ENCODE peak calls at places on chromosomes 3 and 15, in seven cellular contexts. P is H7, Y is IMR-90, F is small intestine, X is HFF-Myc, L is fibroblast of mammary gland, N is fibroblast of pulmonary artery. Q is an unnamed sample.
A peak's percentile ranks its signal among the peaks of the same experiment; 100 is the strongest.

GRCh38 chr3:186382217-186382885 is 20.3 kb upstream of the DGKG start:
- DNase-seq in Y (no peak), P (no peak), N (no peak), L (no peak), X (no peak), F (peak; percentile 20), Q (no peak)

GRCh38 chr15:29670266-29670665 is 152.0 kb downstream of the TJP1 start:
- DNase-seq in X (no peak), F (no peak), N (no peak), L (no peak), P (no peak), Y (no peak), Q (no peak)

GRCh38 chr3:14506626-14507344 is 33.4 kb downstream of the GRIP2 start:
- DNase-seq in X (no peak), Y (no peak), P (no peak), F (no peak), L (no peak), N (no peak), Q (no peak)

GRCh38 chr3:19110335-19110734 is 38.0 kb upstream of the KCNH8 start:
- DNase-seq in P (no peak), X (no peak), F (no peak), Y (no peak), N (no peak), L (no peak), Q (no peak)

GRCh38 chr3:10941972-10942371 is 50.6 kb upstream of the SLC6A1 start:
- DNase-seq in Y (no peak), P (peak; percentile 73), X (no peak), N (no peak), L (peak; percentile 10), F (no peak), Q (no peak)

GRCh38 chr3:30526031-30526430 is 80.4 kb upstream of the TGFBR2 start:
- DNase-seq in L (no peak), X (no peak), F (no peak), Y (no peak), N (no peak), P (no peak), Q (no peak)

GRCh38 chr3:12681586-12682371 is 17.9 kb upstream of the RAF1 start:
- DNase-seq in F (no peak), Y (peak; percentile 78), P (no peak), L (peak; percentile 79), X (no peak), N (peak; percentile 84), Q (no peak)

GRCh38 chr3:21462151-21462550 is 288.9 kb downstream of the ZNF385D start:
- DNase-seq in Y (no peak), F (no peak), X (no peak), N (no peak), P (no peak), L (peak; percentile 36), Q (no peak)

GRCh38 chr3:33425456-33425855 is 14.7 kb downstream of the UBP1 start:
- DNase-seq in P (no peak), F (no peak), N (no peak), L (no peak), Y (no peak), X (no peak), Q (no peak)

GRCh38 chr3:123412076-123412475 is 36.8 kb downstream of the ADCY5 start:
- DNase-seq in Y (no peak), L (no peak), P (peak; percentile 79), X (no peak), N (no peak), F (no peak), Q (no peak)

GRCh38 chr3:31565288-31565687 is 32.6 kb downstream of the STT3B start:
- DNase-seq in F (no peak), N (peak; percentile 66), L (no peak), P (no peak), Y (no peak), X (no peak), Q (no peak)

GRCh38 chr3:14431556-14431927 is 29.1 kb downstream of the SLC6A6 start:
- DNase-seq in F (no peak), Y (no peak), P (peak; percentile 78), N (no peak), X (no peak), L (no peak), Q (no peak)

GRCh38 chr3:117278424-117279190 is 569.0 kb downstream of the TUSC7 start:
- DNase-seq in Y (peak; percentile 33), L (peak; percentile 39), N (peak; percentile 1), F (peak; percentile 87), X (peak; percentile 1), P (no peak), Q (no peak)

GRCh38 chr3:167983583-167983982 is 112.1 kb downstream of the GOLIM4 start:
- DNase-seq in Y (no peak), L (no peak), P (no peak), X (no peak), N (no peak), F (peak; percentile 17), Q (no peak)

GRCh38 chr3:66593978-66594377 is 93.2 kb upstream of the LRIG1 start:
- DNase-seq in L (peak; percentile 86), N (peak; percentile 76), F (no peak), P (no peak), X (peak; percentile 52), Y (peak; percentile 99), Q (peak; percentile 85)

GRCh38 chr3:15682766-15683165 is 81.2 kb downstream of the BTD start:
- DNase-seq in X (no peak), F (no peak), L (peak; percentile 34), P (no peak), N (peak; percentile 77), Y (peak; percentile 57), Q (no peak)

GRCh38 chr15:63712828-63713520 is 115.8 kb downstream of the FBXL22 start:
- DNase-seq in Y (no peak), L (no peak), F (no peak), P (no peak), N (no peak), X (no peak), Q (no peak)

GRCh38 chr3:193933451-193933850 is 202.5 kb upstream of the HES1 start:
- DNase-seq in F (no peak), N (no peak), L (no peak), Y (no peak), P (no peak), X (no peak), Q (no peak)

GRCh38 chr15:68187559-68187958 is 17.6 kb downstream of the CALML4 start:
- DNase-seq in Y (peak; percentile 88), N (peak; percentile 93), F (peak; percentile 81), L (peak; percentile 90), X (peak; percentile 77), P (no peak), Q (peak; percentile 80)

GRCh38 chr15:101329867-101330380 is 34.9 kb upstream of the SNRPA1 start:
- DNase-seq in N (no peak), F (no peak), P (no peak), L (no peak), X (no peak), Y (no peak), Q (no peak)

GRCh38 chr15:76342382-76343201 is 6.0 kb downstream of the ISL2 start:
- DNase-seq in Y (no peak), N (no peak), P (peak; percentile 96), F (peak; percentile 44), X (no peak), L (no peak), Q (no peak)

GRCh38 chr3:97872209-97873042 is 50.6 kb downstream of the CRYBG3 start:
- DNase-seq in N (peak; percentile 94), P (no peak), F (no peak), Y (peak; percentile 97), X (peak; percentile 84), L (peak; percentile 98), Q (peak; percentile 73)

GRCh38 chr3:62051506-62051905 is 321.8 kb downstream of the FEZF2 start:
- DNase-seq in Y (peak; percentile 24), L (peak; percentile 41), N (peak; percentile 40), F (peak; percentile 60), P (peak; percentile 6), X (no peak), Q (peak; percentile 16)

GRCh38 chr3:25339220-25339619 is 88.8 kb upstream of the RARB start:
- DNase-seq in Y (no peak), N (no peak), F (no peak), X (no peak), P (no peak), L (no peak), Q (no peak)

GRCh38 chr15:74793135-74794028 is 11.5 kb downstream of the CSK start:
- DNase-seq in L (no peak), F (no peak), N (peak; percentile 31), Y (no peak), X (no peak), P (peak; percentile 79), Q (no peak)

GRCh38 chr15:22265056-22265945 is 185.0 kb downstream of the OR4M2 start:
- DNase-seq in X (no peak), N (no peak), P (no peak), Y (no peak), F (no peak), L (no peak), Q (no peak)

GRCh38 chr3:119291062-119291700 is 3.0 kb upstream of the ARHGAP31 start:
- DNase-seq in X (no peak), N (no peak), F (no peak), L (no peak), Y (no peak), P (no peak), Q (no peak)
- H3K4me3 ChIP-seq in X (no peak overlapping the region), N (no peak overlapping the region), F (no peak overlapping the region), L (no peak overlapping the region), Y (no peak overlapping the region), P (no peak overlapping the region), Q (no peak overlapping the region)

GRCh38 chr3:147406255-147407023 is at the start of gene ZIC4:
- DNase-seq in F (no peak), P (peak; percentile 38), Y (no peak), X (no peak), N (no peak), L (no peak), Q (no peak)
- H3K4me3 ChIP-seq in F (no peak within 1 kb of the TSS), P (no peak within 1 kb of the TSS), Y (no peak within 1 kb of the TSS), X (no peak within 1 kb of the TSS), N (no peak within 1 kb of the TSS), L (no peak within 1 kb of the TSS), Q (peak within 1 kb of the TSS; percentile 96)

GRCh38 chr3:177193706-177194268 is 3.5 kb downstream of the TBL1XR1 start:
- DNase-seq in Y (no peak), X (no peak), N (no peak), P (no peak), F (no peak), L (no peak), Q (no peak)

GRCh38 chr3:177195941-177196472 is 1.3 kb downstream of the TBL1XR1 start:
- DNase-seq in P (no peak), F (peak; percentile 53), L (no peak), N (no peak), Y (no peak), X (no peak), Q (no peak)

GRCh38 chr3:177195242-177195940 is 1.9 kb downstream of the TBL1XR1 start:
- DNase-seq in L (no peak), Y (no peak), P (peak; percentile 53), F (no peak), X (no peak), N (peak; percentile 48), Q (peak; percentile 36)

GRCh38 chr3:177196473-177197040 is 725 bp downstream of the TBL1XR1 start:
- DNase-seq in L (peak; percentile 37), N (peak; percentile 51), F (peak; percentile 51), P (peak; percentile 82), X (no peak), Y (peak; percentile 44), Q (no peak)

GRCh38 chr3:177194319-177194718 is 3.0 kb downstream of the TBL1XR1 start:
- DNase-seq in N (no peak), Y (no peak), L (no peak), P (no peak), X (no peak), F (no peak), Q (no peak)
- H3K4me3 ChIP-seq in N (peak overlapping the region; percentile 80), Y (peak overlapping the region; percentile 12), L (peak overlapping the region; percentile 96), P (no peak overlapping the region), X (peak overlapping the region; percentile 97), F (no peak overlapping the region), Q (peak overlapping the region; percentile 93)

GRCh38 chr3:180215866-180216265 is 179.1 kb upstream of the PEX5L start:
- DNase-seq in P (no peak), N (no peak), Y (no peak), X (no peak), F (no peak), L (no peak), Q (no peak)
- H3K4me3 ChIP-seq in P (no peak overlapping the region), N (no peak overlapping the region), Y (no peak overlapping the region), X (no peak overlapping the region), F (no peak overlapping the region), L (no peak overlapping the region), Q (no peak overlapping the region)

Q was measured in astrocyte of the cerebellum.